ENCODE peak calls at places on chromosome 16, in five cellular contexts. X is H9; T is activated CD4-positive, alpha-beta T cell treated with anti-CD3 and anti-CD28 coated beads, Interleukin-2, amount 50 U/mL, for 48 hours; D is activated effector memory CD4-positive, alpha-beta T cell treated with anti-CD3 and anti-CD28 coated beads, Interleukin-2, amount 50 U/mL, for 16 hours; Z is T-cell. K is an unnamed sample.

GRCh38 chr16:269061-269796 is 6.5 kb downstream of the RGS11 start:
- DNase-seq in X (peak; percentile 36), T (no peak), D (no peak), Z (no peak), K (no peak)

GRCh38 chr16:66811043-66811442 is 9.7 kb upstream of the TERB1 start:
- DNase-seq in X (no peak), T (no peak), D (no peak), Z (no peak), K (no peak)

GRCh38 chr16:68257906-68258800 is 6.2 kb upstream of the SLC7A6 start:
- DNase-seq in X (no peak), T (no peak), D (no peak), Z (no peak), K (no peak)

GRCh38 chr16:71895679-71896385 is 501 bp downstream of the IST1 start:
- DNase-seq in X (no peak), T (peak; percentile 33), D (no peak), Z (no peak), K (no peak)

GRCh38 chr16:56478228-56479049 is 27.1 kb downstream of the OGFOD1 start:
- DNase-seq in X (no peak), T (no peak), D (no peak), Z (no peak), K (no peak)

GRCh38 chr16:80285089-80285488 is 255.7 kb upstream of the DYNLRB2 start:
- DNase-seq in X (no peak), T (no peak), D (no peak), Z (no peak), K (no peak)

GRCh38 chr16:3458278-3458851 is 14.9 kb downstream of the NAA60 start:
- DNase-seq in X (no peak), T (no peak), D (peak; percentile 69), Z (no peak), K (no peak)

GRCh38 chr16:57528499-57529323 is 7.7 kb downstream of the CCDC102A start:
- DNase-seq in X (peak; percentile 94), T (no peak), D (peak; percentile 62), Z (no peak), K (no peak)

GRCh38 chr16:75293173-75293572 is 41.7 kb upstream of the BCAR1 start:
- DNase-seq in X (no peak), T (no peak), D (no peak), Z (no peak), K (no peak)

GRCh38 chr16:49019826-49020401 is 261.7 kb downstream of the CBLN1 start:
- DNase-seq in X (no peak), T (no peak), D (no peak), Z (no peak), K (no peak)

GRCh38 chr16:70703041-70703834 is 17.4 kb upstream of the MTSS2 start:
- DNase-seq in X (peak; percentile 68), T (no peak), D (no peak), Z (no peak), K (no peak)

K was measured in NCI-H1436 treated with DMSO at 0.1 percent for 48 hours.